ENCODE peak calls at places on chromosomes 16 and 17, in five cellular contexts. K is adrenal gland, V is heart left ventricle, D is endothelial cell of umbilical vein, I is H1. A is an unnamed sample. For H3K4me1, the result is how much of the 10 kb centered on the place peaks cover.

GRCh38 chr16:11359370-11359769 is 14.1 kb downstream of the RMI2 start:
- DNase-seq in K (peak), V (no peak), D (no peak), I (no peak), A (no peak)

GRCh38 chr17:16937431-16937830 is 34.5 kb downstream of the TNFRSF13B start:
- DNase-seq in K (no peak), V (no peak), D (no peak), I (no peak), A (no peak)

GRCh38 chr17:48113201-48113676 is 5.7 kb downstream of the SNX11 start:
- DNase-seq in K (peak), V (no peak), D (no peak), I (no peak), A (no peak)

GRCh38 chr17:79942591-79943353 is 92.9 kb downstream of the TBC1D16 start:
- DNase-seq in K (peak), V (no peak), D (peak), I (no peak), A (no peak)

GRCh38 chr17:44219126-44219635 is 294 bp downstream of the UBTF start:
- DNase-seq in K (peak), V (peak), D (peak), I (no peak), A (peak)

GRCh38 chr17:42016411-42016831 is 818 bp downstream of the DNAJC7 start:
- DNase-seq in K (peak), V (no peak), D (peak), I (no peak), A (peak)

GRCh38 chr16:63447121-63447520 is 1410.9 kb upstream of the CDH8 start:
- DNase-seq in K (no peak), V (no peak), D (no peak), I (no peak), A (no peak)

GRCh38 chr17:79609175-79609589 is 1.7 kb downstream of the RBFOX3 start:
- DNase-seq in K (no peak), V (no peak), D (no peak), I (no peak), A (no peak)

GRCh38 chr17:6245301-6245810 is 175.2 kb downstream of the WSCD1 start:
- DNase-seq in K (no peak), V (no peak), D (no peak), I (no peak), A (no peak)

GRCh38 chr16:951660-952301 is 19.0 kb downstream of the LMF1 start:
- DNase-seq in K (no peak), V (no peak), D (no peak), I (no peak), A (no peak)

GRCh38 chr16:3189869-3190268 is 1.9 kb downstream of the OR1F1 start:
- DNase-seq in K (no peak), V (no peak), D (no peak), I (no peak), A (no peak)

GRCh38 chr16:83301966-83302365 is 505.8 kb upstream of the HSBP1 start:
- DNase-seq in K (no peak), V (no peak), D (peak), I (no peak), A (no peak)

GRCh38 chr17:77487677-77488530 is 347.1 kb downstream of the SEC14L1 start:
- DNase-seq in K (no peak), V (no peak), D (no peak), I (no peak), A (no peak)

GRCh38 chr17:45431531-45432404 is 902 bp downstream of the ARHGAP27 start:
- DNase-seq in K (peak), V (peak), D (peak), I (peak), A (peak)

GRCh38 chr17:9432121-9432866 is 143.3 kb downstream of the STX8 start:
- DNase-seq in K (no peak), V (no peak), D (no peak), I (no peak), A (no peak)

GRCh38 chr16:11014159-11014558 is 69.8 kb downstream of the CLEC16A start:
- DNase-seq in K (no peak), V (no peak), D (no peak), I (no peak), A (no peak)

GRCh38 chr17:50944054-50944901 is 78.1 kb upstream of the TOB1 start:
- DNase-seq in K (peak), V (peak), D (peak), I (no peak), A (peak)

GRCh38 chr16:77214411-77215138 is 15.4 kb downstream of the SYCE1L start:
- DNase-seq in K (no peak), V (no peak), D (no peak), I (no peak), A (no peak)

GRCh38 chr17:66655861-66656260 is 179.1 kb upstream of the CACNG5 start:
- DNase-seq in K (no peak), V (no peak), D (no peak), I (no peak), A (peak)

GRCh38 chr17:42881768-42882565 is 18.6 kb upstream of the G6PC1 start:
- DNase-seq in K (no peak), V (no peak), D (no peak), I (no peak), A (no peak)

GRCh38 chr17:7704601-7705268 is at the start of gene EFNB3:
- DNase-seq in K (no peak), V (no peak), D (no peak), I (no peak), A (peak)

GRCh38 chr16:27287887-27288286 is 19.3 kb upstream of the NSMCE1 start:
- DNase-seq in K (no peak), V (no peak), D (no peak), I (no peak), A (no peak)

GRCh38 chr17:73232587-73233373 is 28.9 kb downstream of the CPSF4L start:
- DNase-seq in K (peak), V (no peak), D (peak), I (no peak), A (peak)

GRCh38 chr16:22353188-22353919 is 21.1 kb downstream of the CDR2 start:
- DNase-seq in K (no peak), V (no peak), D (peak), I (peak), A (peak)

GRCh38 chr16:4376126-4376819 is 4.6 kb downstream of the VASN start:
- DNase-seq in K (peak), V (peak), D (no peak), I (no peak), A (no peak)

GRCh38 chr16:66728804-66729203 is 22.6 kb downstream of the DYNC1LI2 start:
- DNase-seq in K (no peak), V (no peak), D (no peak), I (no peak), A (no peak)

GRCh38 chr17:418421-418751 is 65.8 kb upstream of the RPH3AL start:
- DNase-seq in K (no peak), V (no peak), D (no peak), I (no peak), A (no peak)

GRCh38 chr16:87554754-87555427 is 47.4 kb upstream of the JPH3 start:
- DNase-seq in K (no peak), V (no peak), D (no peak), I (no peak), A (no peak)

GRCh38 chr17:45103269-45103795 is 29.0 kb downstream of the PLCD3 start:
- DNase-seq in K (no peak), V (no peak), D (no peak), I (no peak), A (no peak)

GRCh38 chr16:69367980-69368379 is 16.4 kb upstream of the TMED6 start:
- DNase-seq in K (no peak), V (no peak), D (peak), I (no peak), A (no peak)
- H3K4me1 ChIP-seq in K (under half), V (under half), D (under half), I (under half), A (under half)

GRCh38 chr17:18198530-18198929 is 14.9 kb downstream of the ALKBH5 start:
- DNase-seq in K (no peak), V (no peak), D (no peak), I (no peak), A (no peak)
- H3K4me1 ChIP-seq in K (under half), V (half or more), D (under half), I (under half), A (under half)

DNA sequence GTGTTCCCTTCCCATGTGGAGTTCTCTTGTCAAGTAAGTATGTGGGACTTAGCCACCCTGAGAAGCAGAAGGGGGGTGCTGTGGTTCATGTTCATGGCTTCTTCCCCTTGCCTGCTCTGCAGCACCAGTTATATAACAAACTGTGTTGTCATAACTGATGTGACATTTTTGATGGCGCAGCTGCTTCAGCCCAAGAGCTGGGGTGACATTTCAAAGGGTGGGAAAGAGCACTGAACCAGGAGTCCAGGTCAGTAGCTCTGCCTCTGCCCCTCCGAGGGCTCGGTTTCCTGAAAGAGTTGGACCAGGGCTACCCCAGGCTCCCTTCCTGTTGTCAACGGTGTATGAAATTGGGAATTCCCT is 7.4 kb downstream of the GNAO1 start:
- DNase-seq in K (no peak), V (no peak), D (no peak), I (no peak), A (no peak)
- H3K4me1 ChIP-seq in K (under half), V (under half), D (under half), I (under half), A (under half)

GRCh38 chr16:85061566-85061965 is 34.0 kb downstream of the KIAA0513 start:
- DNase-seq in K (peak), V (peak), D (no peak), I (no peak), A (no peak)
- H3K4me1 ChIP-seq in K (under half), V (under half), D (under half), I (under half), A (under half)

DNA sequence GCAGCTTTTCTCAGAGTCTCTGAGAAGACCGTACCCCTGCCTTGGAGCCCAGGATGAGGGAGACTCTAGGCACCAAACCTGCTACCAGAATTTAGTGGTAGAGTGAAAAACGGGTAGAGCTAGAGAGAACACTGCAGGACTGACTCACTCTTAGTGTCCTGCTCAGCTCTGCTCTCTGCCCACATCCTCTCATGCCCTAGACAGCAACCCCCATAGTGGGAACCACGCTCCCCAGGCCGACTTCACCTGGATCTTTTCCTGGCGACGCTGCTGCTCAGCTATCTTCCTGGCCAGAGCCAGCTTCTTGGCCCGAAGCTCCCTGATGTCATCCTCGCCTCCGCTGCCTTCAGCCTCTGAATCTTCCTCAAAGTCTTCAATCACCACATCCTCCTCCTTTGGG is 26.7 kb downstream of the HIC1 start:
- DNase-seq in K (no peak), V (no peak), D (no peak), I (no peak), A (no peak)
- H3K4me1 ChIP-seq in K (under half), V (half or more), D (under half), I (under half), A (under half)

GRCh38 chr16:81836279-81837054 is 57.4 kb downstream of the PLCG2 start:
- DNase-seq in K (no peak), V (no peak), D (no peak), I (no peak), A (no peak)
- H3K4me1 ChIP-seq in K (under half), V (under half), D (under half), I (under half), A (under half)

DNA sequence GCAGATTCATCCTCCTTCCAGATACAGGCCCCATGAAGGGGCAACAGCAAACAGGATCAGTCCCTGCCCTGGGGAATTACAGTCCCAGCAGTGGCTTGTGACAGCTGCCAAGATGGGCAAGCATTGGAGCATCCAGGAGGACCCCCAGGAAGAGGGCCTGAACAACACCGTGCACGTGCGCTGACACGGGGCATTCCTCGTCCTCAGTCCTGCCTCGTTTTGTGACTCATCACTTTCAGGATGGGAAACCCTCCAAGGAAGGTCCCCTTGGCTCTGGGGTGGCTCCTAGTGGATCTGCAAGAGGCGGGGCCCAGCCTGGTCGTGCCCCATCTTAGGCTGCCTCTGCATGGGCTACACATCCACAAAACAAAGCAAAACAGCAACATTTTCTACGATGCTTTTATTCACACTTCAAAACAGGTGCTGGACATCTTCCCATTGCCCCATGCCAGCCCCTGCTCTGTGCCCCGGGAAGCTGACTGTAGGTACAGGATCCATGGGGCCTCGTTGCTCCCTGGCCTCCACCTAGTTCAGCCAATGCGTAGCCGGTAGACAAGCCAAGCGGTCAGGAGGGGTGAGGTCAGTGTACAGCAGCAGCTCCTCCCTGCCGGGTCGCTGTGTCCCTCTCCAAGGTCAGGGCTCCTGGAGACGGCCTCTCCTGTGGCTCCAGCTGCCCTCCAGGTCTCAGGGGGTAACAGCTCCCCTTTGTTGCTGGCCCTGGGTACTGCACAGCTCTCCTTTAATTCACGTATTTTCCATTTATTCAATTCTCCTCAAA is 32.3 kb downstream of the ACTG1 start:
- DNase-seq in K (peak), V (no peak), D (no peak), I (no peak), A (peak)
- H3K4me1 ChIP-seq in K (under half), V (under half), D (under half), I (under half), A (half or more)

GRCh38 chr17:57038486-57038885 is 46.6 kb upstream of the AKAP1 start:
- DNase-seq in K (no peak), V (no peak), D (no peak), I (no peak), A (no peak)
- H3K4me1 ChIP-seq in K (under half), V (under half), D (under half), I (under half), A (under half)

DNA sequence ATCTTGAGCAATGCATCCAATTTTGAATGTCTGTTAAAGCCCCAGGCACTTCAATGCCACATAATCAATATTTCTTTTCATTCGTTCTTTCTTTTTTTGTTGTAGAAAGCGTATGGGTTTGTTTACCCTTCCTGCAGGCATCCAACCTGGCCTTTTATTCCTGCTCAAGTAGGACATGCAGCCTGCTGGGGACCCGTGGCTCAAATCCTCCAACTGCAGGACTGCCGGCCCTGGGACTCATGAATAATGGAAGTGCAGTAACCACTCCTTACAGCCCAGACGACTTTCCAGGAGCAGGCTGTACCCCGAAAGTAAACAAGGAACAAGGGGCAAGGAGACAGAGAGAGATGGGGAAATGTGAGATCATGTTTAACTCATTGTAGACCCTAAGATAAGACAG is 126.4 kb downstream of the SALL1 start:
- DNase-seq in K (no peak), V (no peak), D (no peak), I (no peak), A (no peak)
- H3K4me1 ChIP-seq in K (under half), V (under half), D (under half), I (under half), A (under half)

GRCh38 chr17:4607261-4607731 is 23.0 kb downstream of the SMTNL2 start:
- DNase-seq in K (peak), V (no peak), D (no peak), I (no peak), A (no peak)

GRCh38 chr17:4610162-4610561 is 25.8 kb downstream of the SMTNL2 start:
- DNase-seq in K (no peak), V (no peak), D (no peak), I (no peak), A (no peak)

GRCh38 chr17:4609761-4610160 is 25.4 kb downstream of the SMTNL2 start:
- DNase-seq in K (no peak), V (no peak), D (no peak), I (no peak), A (no peak)

GRCh38 chr17:4605826-4606225 is 21.5 kb downstream of the SMTNL2 start:
- DNase-seq in K (peak), V (peak), D (no peak), I (no peak), A (no peak)

DNA sequence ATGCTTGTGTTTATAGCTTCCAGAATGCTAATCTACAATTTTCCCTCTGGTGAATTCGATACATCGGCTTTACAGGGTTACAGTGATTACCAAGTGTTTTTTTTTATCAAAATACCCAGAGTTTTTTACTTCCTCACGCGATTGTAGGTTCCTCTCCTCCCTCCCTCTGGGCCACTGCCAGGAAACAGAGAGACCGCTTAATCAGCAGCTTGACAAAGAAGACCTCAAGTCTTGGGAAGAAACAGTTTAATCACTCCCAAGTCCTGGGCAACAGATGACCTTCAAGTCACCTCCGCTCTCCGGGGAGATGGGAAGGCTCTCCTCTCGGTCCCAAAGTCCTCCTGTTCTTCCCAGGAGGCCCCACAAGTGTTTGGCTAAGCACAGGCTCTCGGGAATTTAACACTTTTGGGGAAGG is 23.5 kb downstream of the SMTNL2 start:
- DNase-seq in K (peak), V (peak), D (peak), I (no peak), A (peak)
- H3K4me1 ChIP-seq in K (under half), V (under half), D (under half), I (under half), A (under half)